ENCODE peak calls at places on chromosome 3, in ten cellular contexts. One of them, this sample, is unnamed.

GRCh38 chr3:102304550-102304949 is 130.3 kb upstream of the ZPLD1 start:
- DNase-seq in WTC11: no peak
- DNase-seq in cardiac fibroblast: no peak
- DNase-seq in GM12864: no peak
- DNase-seq in cardiac muscle cell: no peak
- DNase-seq in AG09319: no peak
- DNase-seq in suprapubic skin: no peak
- DNase-seq in neural progenitor cell: no peak
- DNase-seq in upper lobe of right lung: no peak
- DNase-seq in fibroblast of pulmonary artery: no peak
- DNase-seq in this sample: no peak

GRCh38 chr3:184004483-184004882 is 13.2 kb downstream of the ABCC5 start:
- DNase-seq in AG09319: no peak
- DNase-seq in GM12864: no peak
- DNase-seq in fibroblast of pulmonary artery: no peak
- DNase-seq in cardiac fibroblast: no peak
- DNase-seq in cardiac muscle cell: no peak
- DNase-seq in WTC11: no peak
- DNase-seq in suprapubic skin: no peak
- DNase-seq in upper lobe of right lung: no peak
- DNase-seq in neural progenitor cell: no peak
- DNase-seq in this sample: no peak

GRCh38 chr3:8491750-8492149 is 9.9 kb upstream of the LMCD1 start:
- DNase-seq in GM12864: no peak
- DNase-seq in AG09319: no peak
- DNase-seq in cardiac muscle cell: no peak
- DNase-seq in WTC11: no peak
- DNase-seq in cardiac fibroblast: no peak
- DNase-seq in neural progenitor cell: no peak
- DNase-seq in suprapubic skin: peak; percentile 69
- DNase-seq in upper lobe of right lung: no peak
- DNase-seq in fibroblast of pulmonary artery: no peak
- DNase-seq in this sample: no peak

GRCh38 chr3:184773341-184774186 is 38.4 kb upstream of the VPS8 start:
- DNase-seq in cardiac muscle cell: peak; percentile 81
- DNase-seq in GM12864: no peak
- DNase-seq in WTC11: no peak
- DNase-seq in AG09319: no peak
- DNase-seq in suprapubic skin: no peak
- DNase-seq in cardiac fibroblast: no peak
- DNase-seq in upper lobe of right lung: no peak
- DNase-seq in fibroblast of pulmonary artery: no peak
- DNase-seq in neural progenitor cell: peak; percentile 33
- DNase-seq in this sample: no peak

GRCh38 chr3:141343824-141344223 is 24.5 kb upstream of the ZBTB38 start:
- DNase-seq in WTC11: no peak
- DNase-seq in suprapubic skin: no peak
- DNase-seq in cardiac fibroblast: no peak
- DNase-seq in AG09319: no peak
- DNase-seq in GM12864: no peak
- DNase-seq in upper lobe of right lung: no peak
- DNase-seq in neural progenitor cell: no peak
- DNase-seq in cardiac muscle cell: no peak
- DNase-seq in fibroblast of pulmonary artery: no peak
- DNase-seq in this sample: no peak

GRCh38 chr3:129627350-129628168 is 21.1 kb upstream of the PLXND1 start:
- DNase-seq in GM12864: peak; percentile 49
- DNase-seq in upper lobe of right lung: peak; percentile 86
- DNase-seq in AG09319: no peak
- DNase-seq in suprapubic skin: peak; percentile 89
- DNase-seq in neural progenitor cell: peak; percentile 82
- DNase-seq in cardiac fibroblast: peak; percentile 94
- DNase-seq in cardiac muscle cell: peak; percentile 78
- DNase-seq in WTC11: peak; percentile 80
- DNase-seq in fibroblast of pulmonary artery: peak; percentile 93
- DNase-seq in this sample: peak; percentile 90

GRCh38 chr3:129428382-129429079 is at the start of gene EFCAB12:
- DNase-seq in fibroblast of pulmonary artery: peak; percentile 94
- DNase-seq in GM12864: no peak
- DNase-seq in cardiac fibroblast: peak; percentile 94
- DNase-seq in cardiac muscle cell: peak; percentile 96
- DNase-seq in AG09319: peak; percentile 78
- DNase-seq in upper lobe of right lung: peak; percentile 98
- DNase-seq in neural progenitor cell: peak; percentile 97
- DNase-seq in WTC11: peak; percentile 97
- DNase-seq in suprapubic skin: peak; percentile 98
- DNase-seq in this sample: peak; percentile 87

GRCh38 chr3:13116426-13116825 is 43.2 kb upstream of the IQSEC1 start:
- DNase-seq in WTC11: no peak
- DNase-seq in GM12864: no peak
- DNase-seq in AG09319: no peak
- DNase-seq in upper lobe of right lung: peak; percentile 20
- DNase-seq in suprapubic skin: peak; percentile 16
- DNase-seq in cardiac fibroblast: no peak
- DNase-seq in neural progenitor cell: no peak
- DNase-seq in fibroblast of pulmonary artery: no peak
- DNase-seq in cardiac muscle cell: no peak
- DNase-seq in this sample: no peak

GRCh38 chr3:184381261-184382224 is 1.7 kb downstream of the CHRD start:
- DNase-seq in cardiac muscle cell: peak; percentile 37
- DNase-seq in cardiac fibroblast: no peak
- DNase-seq in AG09319: no peak
- DNase-seq in WTC11: peak; percentile 46
- DNase-seq in upper lobe of right lung: no peak
- DNase-seq in fibroblast of pulmonary artery: no peak
- DNase-seq in suprapubic skin: peak; percentile 66
- DNase-seq in GM12864: no peak
- DNase-seq in neural progenitor cell: peak; percentile 74
- DNase-seq in this sample: no peak

GRCh38 chr3:94459167-94459566 is 396.3 kb downstream of the NSUN3 start:
- DNase-seq in neural progenitor cell: no peak
- DNase-seq in fibroblast of pulmonary artery: no peak
- DNase-seq in WTC11: no peak
- DNase-seq in GM12864: no peak
- DNase-seq in cardiac muscle cell: no peak
- DNase-seq in AG09319: no peak
- DNase-seq in cardiac fibroblast: no peak
- DNase-seq in suprapubic skin: no peak
- DNase-seq in upper lobe of right lung: no peak
- DNase-seq in this sample: no peak

GRCh38 chr3:149305376-149305775 is 28.1 kb downstream of the TM4SF18 start:
- DNase-seq in AG09319: no peak
- DNase-seq in WTC11: no peak
- DNase-seq in neural progenitor cell: no peak
- DNase-seq in fibroblast of pulmonary artery: no peak
- DNase-seq in upper lobe of right lung: no peak
- DNase-seq in GM12864: no peak
- DNase-seq in suprapubic skin: no peak
- DNase-seq in cardiac muscle cell: no peak
- DNase-seq in cardiac fibroblast: peak; percentile 37
- DNase-seq in this sample: no peak

GRCh38 chr3:194930439-194931204 is 244.9 kb downstream of the FAM43A start:
- DNase-seq in cardiac muscle cell: peak; percentile 33
- DNase-seq in fibroblast of pulmonary artery: peak; percentile 94
- DNase-seq in neural progenitor cell: no peak
- DNase-seq in suprapubic skin: no peak
- DNase-seq in cardiac fibroblast: peak; percentile 92
- DNase-seq in upper lobe of right lung: no peak
- DNase-seq in WTC11: no peak
- DNase-seq in GM12864: no peak
- DNase-seq in AG09319: no peak
- DNase-seq in this sample: no peak

GRCh38 chr3:161409069-161409468 is 37.8 kb upstream of the SPTSSB start:
- DNase-seq in cardiac muscle cell: no peak
- DNase-seq in AG09319: no peak
- DNase-seq in GM12864: no peak
- DNase-seq in WTC11: peak; percentile 28
- DNase-seq in neural progenitor cell: peak; percentile 74
- DNase-seq in upper lobe of right lung: no peak
- DNase-seq in suprapubic skin: no peak
- DNase-seq in fibroblast of pulmonary artery: peak; percentile 63
- DNase-seq in cardiac fibroblast: peak; percentile 72
- DNase-seq in this sample: no peak

GRCh38 chr3:129078510-129078909 is 17.9 kb downstream of the GP9 start:
- DNase-seq in GM12864: no peak
- DNase-seq in cardiac muscle cell: no peak
- DNase-seq in WTC11: no peak
- DNase-seq in AG09319: no peak
- DNase-seq in cardiac fibroblast: no peak
- DNase-seq in neural progenitor cell: no peak
- DNase-seq in upper lobe of right lung: no peak
- DNase-seq in fibroblast of pulmonary artery: no peak
- DNase-seq in suprapubic skin: no peak
- DNase-seq in this sample: no peak

GRCh38 chr3:52912885-52913731 is 15.8 kb upstream of the STIMATE start:
- DNase-seq in suprapubic skin: no peak
- DNase-seq in fibroblast of pulmonary artery: no peak
- DNase-seq in AG09319: no peak
- DNase-seq in cardiac fibroblast: no peak
- DNase-seq in neural progenitor cell: no peak
- DNase-seq in upper lobe of right lung: no peak
- DNase-seq in WTC11: no peak
- DNase-seq in GM12864: no peak
- DNase-seq in cardiac muscle cell: no peak
- DNase-seq in this sample: no peak

GRCh38 chr3:52907497-52907896 is 10.1 kb upstream of the STIMATE start:
- DNase-seq in GM12864: no peak
- DNase-seq in cardiac muscle cell: no peak
- DNase-seq in upper lobe of right lung: no peak
- DNase-seq in AG09319: no peak
- DNase-seq in fibroblast of pulmonary artery: no peak
- DNase-seq in suprapubic skin: no peak
- DNase-seq in cardiac fibroblast: no peak
- DNase-seq in WTC11: no peak
- DNase-seq in neural progenitor cell: no peak
- DNase-seq in this sample: no peak

GRCh38 chr3:52915245-52915772 is 18.0 kb upstream of the STIMATE start:
- DNase-seq in suprapubic skin: no peak
- DNase-seq in cardiac muscle cell: no peak
- DNase-seq in upper lobe of right lung: no peak
- DNase-seq in cardiac fibroblast: no peak
- DNase-seq in AG09319: no peak
- DNase-seq in neural progenitor cell: no peak
- DNase-seq in GM12864: no peak
- DNase-seq in WTC11: no peak
- DNase-seq in fibroblast of pulmonary artery: no peak
- DNase-seq in this sample: no peak

DNA sequence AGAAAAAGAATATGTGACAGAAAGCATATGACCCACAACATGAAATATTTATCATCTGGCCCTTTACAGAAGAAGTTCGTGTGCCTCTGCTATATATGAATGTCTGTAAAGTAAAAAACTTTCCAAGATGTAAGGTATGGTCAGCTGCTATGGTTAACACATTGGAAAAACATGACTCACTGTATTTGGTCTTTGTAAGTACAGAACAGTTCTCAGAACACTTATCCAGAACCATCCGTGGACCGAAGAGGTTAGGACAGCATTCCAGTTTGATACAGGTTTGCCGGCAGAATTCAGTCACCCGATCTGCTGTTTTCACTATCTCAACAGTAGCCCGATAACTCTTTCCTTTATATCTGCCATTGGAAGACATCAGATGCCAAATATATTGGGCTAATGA is 13.5 kb upstream of the STIMATE start:
- DNase-seq in AG09319: no peak
- DNase-seq in GM12864: no peak
- DNase-seq in fibroblast of pulmonary artery: no peak
- DNase-seq in suprapubic skin: no peak
- DNase-seq in cardiac muscle cell: no peak
- DNase-seq in neural progenitor cell: no peak
- DNase-seq in cardiac fibroblast: no peak
- DNase-seq in upper lobe of right lung: no peak
- DNase-seq in WTC11: no peak
- DNase-seq in this sample: no peak
- TF ChIP-seq CTCF in AG09319: no peak
- TF ChIP-seq CTCF in GM12864: no peak
- TF ChIP-seq CTCF in fibroblast of pulmonary artery: no peak
- TF ChIP-seq CTCF in suprapubic skin: no peak
- TF ChIP-seq CTCF in cardiac muscle cell: no peak
- TF ChIP-seq CTCF in neural progenitor cell: no peak
- TF ChIP-seq CTCF in cardiac fibroblast: no peak
- TF ChIP-seq CTCF in upper lobe of right lung: no peak
- TF ChIP-seq CTCF in WTC11: no peak
- TF ChIP-seq CTCF in this sample: no peak

GRCh38 chr3:169345662-169346331 is 317.7 kb downstream of the MECOM start:
- DNase-seq in cardiac fibroblast: no peak
- DNase-seq in cardiac muscle cell: no peak
- DNase-seq in suprapubic skin: no peak
- DNase-seq in WTC11: no peak
- DNase-seq in neural progenitor cell: no peak
- DNase-seq in GM12864: no peak
- DNase-seq in upper lobe of right lung: no peak
- DNase-seq in AG09319: no peak
- DNase-seq in fibroblast of pulmonary artery: no peak
- DNase-seq in this sample: no peak
- TF ChIP-seq CTCF in cardiac fibroblast: no peak
- TF ChIP-seq CTCF in cardiac muscle cell: no peak
- TF ChIP-seq CTCF in suprapubic skin: no peak
- TF ChIP-seq CTCF in WTC11: no peak
- TF ChIP-seq CTCF in neural progenitor cell: no peak
- TF ChIP-seq CTCF in GM12864: no peak
- TF ChIP-seq CTCF in upper lobe of right lung: peak; percentile 9
- TF ChIP-seq CTCF in AG09319: no peak
- TF ChIP-seq CTCF in fibroblast of pulmonary artery: no peak
- TF ChIP-seq CTCF in this sample: no peak

GRCh38 chr3:171813278-171813896 is 3.1 kb upstream of the PLD1 start:
- DNase-seq in cardiac muscle cell: no peak
- DNase-seq in suprapubic skin: no peak
- DNase-seq in fibroblast of pulmonary artery: no peak
- DNase-seq in AG09319: no peak
- DNase-seq in cardiac fibroblast: no peak
- DNase-seq in neural progenitor cell: no peak
- DNase-seq in upper lobe of right lung: no peak
- DNase-seq in GM12864: no peak
- DNase-seq in WTC11: no peak
- DNase-seq in this sample: no peak
- TF ChIP-seq CTCF in cardiac muscle cell: no peak
- TF ChIP-seq CTCF in suprapubic skin: no peak
- TF ChIP-seq CTCF in fibroblast of pulmonary artery: no peak
- TF ChIP-seq CTCF in AG09319: no peak
- TF ChIP-seq CTCF in cardiac fibroblast: no peak
- TF ChIP-seq CTCF in neural progenitor cell: no peak
- TF ChIP-seq CTCF in upper lobe of right lung: no peak
- TF ChIP-seq CTCF in GM12864: no peak
- TF ChIP-seq CTCF in WTC11: no peak
- TF ChIP-seq CTCF in this sample: no peak

GRCh38 chr3:196753201-196753600 is 13.5 kb downstream of the PAK2 start:
- DNase-seq in WTC11: no peak
- DNase-seq in fibroblast of pulmonary artery: no peak
- DNase-seq in upper lobe of right lung: no peak
- DNase-seq in suprapubic skin: no peak
- DNase-seq in AG09319: no peak
- DNase-seq in cardiac fibroblast: no peak
- DNase-seq in GM12864: no peak
- DNase-seq in neural progenitor cell: no peak
- DNase-seq in cardiac muscle cell: no peak
- DNase-seq in this sample: no peak

GRCh38 chr3:196754215-196754937 is 14.7 kb downstream of the PAK2 start:
- DNase-seq in cardiac muscle cell: no peak
- DNase-seq in cardiac fibroblast: peak; percentile 59
- DNase-seq in fibroblast of pulmonary artery: no peak
- DNase-seq in GM12864: no peak
- DNase-seq in neural progenitor cell: no peak
- DNase-seq in suprapubic skin: no peak
- DNase-seq in AG09319: no peak
- DNase-seq in upper lobe of right lung: no peak
- DNase-seq in WTC11: no peak
- DNase-seq in this sample: no peak

GRCh38 chr3:196749125-196749524 is 9.5 kb downstream of the PAK2 start:
- DNase-seq in cardiac muscle cell: no peak
- DNase-seq in suprapubic skin: no peak
- DNase-seq in AG09319: no peak
- DNase-seq in WTC11: no peak
- DNase-seq in cardiac fibroblast: no peak
- DNase-seq in neural progenitor cell: no peak
- DNase-seq in fibroblast of pulmonary artery: no peak
- DNase-seq in GM12864: no peak
- DNase-seq in upper lobe of right lung: no peak
- DNase-seq in this sample: no peak
- TF ChIP-seq CTCF in cardiac muscle cell: no peak
- TF ChIP-seq CTCF in suprapubic skin: no peak
- TF ChIP-seq CTCF in AG09319: no peak
- TF ChIP-seq CTCF in WTC11: no peak
- TF ChIP-seq CTCF in cardiac fibroblast: no peak
- TF ChIP-seq CTCF in neural progenitor cell: no peak
- TF ChIP-seq CTCF in fibroblast of pulmonary artery: no peak
- TF ChIP-seq CTCF in GM12864: peak; percentile 9
- TF ChIP-seq CTCF in upper lobe of right lung: no peak
- TF ChIP-seq CTCF in this sample: no peak